ENCODE peak calls at places on chromosome 12, in four cellular contexts. One of them, this sample, is unnamed.

GRCh38 chr12:53613821-53614220 is 12.4 kb downstream of the ATF7 start:
- DNase-seq in H9: no peak
- DNase-seq in H1: no peak
- DNase-seq in IMR-90: peak
- DNase-seq in this sample: no peak

GRCh38 chr12:120654656-120655055 is 14.2 kb downstream of the CABP1 start:
- DNase-seq in H1: no peak
- DNase-seq in H9: no peak
- DNase-seq in IMR-90: no peak
- DNase-seq in this sample: no peak

GRCh38 chr12:92290881-92291280 is 145.2 kb upstream of the BTG1 start:
- DNase-seq in H1: no peak
- DNase-seq in H9: no peak
- DNase-seq in IMR-90: peak
- DNase-seq in this sample: no peak

GRCh38 chr12:77324763-77325468 is 259.5 kb upstream of the E2F7 start:
- DNase-seq in H1: peak
- DNase-seq in H9: peak
- DNase-seq in IMR-90: peak
- DNase-seq in this sample: peak

GRCh38 chr12:91215940-91216454 is 33.4 kb upstream of the DCN start:
- DNase-seq in H1: no peak
- DNase-seq in H9: no peak
- DNase-seq in IMR-90: peak
- DNase-seq in this sample: no peak

GRCh38 chr12:66329941-66330340 is 27.6 kb downstream of the HELB start:
- DNase-seq in H9: no peak
- DNase-seq in IMR-90: peak
- DNase-seq in H1: no peak
- DNase-seq in this sample: no peak

GRCh38 chr12:52175411-52176350 is 16.1 kb downstream of the KRT80 start:
- DNase-seq in IMR-90: no peak
- DNase-seq in H1: no peak
- DNase-seq in H9: peak
- DNase-seq in this sample: no peak

GRCh38 chr12:121947966-121948365 is 29.6 kb downstream of the CFAP251 start:
- DNase-seq in H1: no peak
- DNase-seq in H9: no peak
- DNase-seq in IMR-90: peak
- DNase-seq in this sample: no peak

GRCh38 chr12:82942521-82942920 is 255.8 kb downstream of the TMTC2 start:
- DNase-seq in H1: no peak
- DNase-seq in H9: no peak
- DNase-seq in IMR-90: no peak
- DNase-seq in this sample: no peak

GRCh38 chr12:57893460-57894353 is 47.2 kb upstream of the CTDSP2 start:
- DNase-seq in H1: no peak
- DNase-seq in IMR-90: peak
- DNase-seq in H9: peak
- DNase-seq in this sample: peak

GRCh38 chr12:70043490-70044138 is 199.6 kb upstream of the CNOT2 start:
- DNase-seq in H1: no peak
- DNase-seq in H9: no peak
- DNase-seq in IMR-90: no peak
- DNase-seq in this sample: no peak

GRCh38 chr12:944201-944600 is 5.3 kb downstream of the RAD52 start:
- DNase-seq in IMR-90: no peak
- DNase-seq in H1: no peak
- DNase-seq in H9: no peak
- DNase-seq in this sample: no peak

GRCh38 chr12:80811957-80812708 is 95.4 kb downstream of the MYF5 start:
- DNase-seq in H1: no peak
- DNase-seq in IMR-90: no peak
- DNase-seq in H9: no peak
- DNase-seq in this sample: no peak

DNA sequence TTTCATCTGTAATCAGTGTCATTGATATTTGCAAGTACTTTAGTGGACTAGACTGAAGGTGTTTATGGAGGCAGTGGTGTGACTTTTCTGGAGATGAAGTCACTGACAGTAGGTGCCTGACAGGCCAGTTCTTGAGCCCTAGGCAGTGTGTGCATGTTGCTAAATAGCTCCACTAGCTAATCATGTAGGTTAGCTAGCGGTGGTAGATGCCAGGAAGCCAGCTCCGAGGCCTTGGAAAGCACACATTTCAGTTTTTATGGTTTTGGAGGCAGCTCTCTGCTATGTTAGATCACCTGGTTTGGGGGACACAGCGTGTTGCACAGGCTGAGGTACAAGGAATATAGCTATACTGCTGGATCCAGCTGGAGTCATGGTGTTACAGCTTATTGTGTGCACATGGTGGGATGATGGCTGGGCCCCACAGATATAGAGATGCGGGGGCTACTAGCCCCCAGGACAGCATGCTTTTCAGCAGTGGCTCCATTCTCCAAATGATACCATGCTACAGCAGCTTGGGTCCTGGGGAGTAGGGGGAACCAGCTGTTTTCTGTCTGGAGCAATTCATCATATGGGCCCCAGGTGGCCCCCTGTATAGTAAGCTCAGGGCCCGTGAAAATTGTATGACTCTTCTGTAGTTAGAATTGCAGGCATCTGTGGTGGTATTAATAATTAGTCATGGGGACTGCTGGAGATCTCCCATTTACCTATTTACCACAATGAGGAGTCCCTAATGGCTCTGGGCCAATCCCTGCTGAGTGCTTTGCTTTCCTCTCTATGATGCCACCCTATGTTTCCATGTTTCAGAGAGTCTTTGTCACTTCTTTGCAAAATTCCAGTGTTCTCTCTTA is 367.2 kb upstream of the LMO3 start:
- DNase-seq in H1: no peak
- DNase-seq in H9: no peak
- DNase-seq in IMR-90: no peak
- DNase-seq in this sample: no peak
- H3K56ac ChIP-seq in H1: no peak
- H3K56ac ChIP-seq in H9: no peak
- H3K56ac ChIP-seq in IMR-90: no peak
- H3K56ac ChIP-seq in this sample: no peak

DNA sequence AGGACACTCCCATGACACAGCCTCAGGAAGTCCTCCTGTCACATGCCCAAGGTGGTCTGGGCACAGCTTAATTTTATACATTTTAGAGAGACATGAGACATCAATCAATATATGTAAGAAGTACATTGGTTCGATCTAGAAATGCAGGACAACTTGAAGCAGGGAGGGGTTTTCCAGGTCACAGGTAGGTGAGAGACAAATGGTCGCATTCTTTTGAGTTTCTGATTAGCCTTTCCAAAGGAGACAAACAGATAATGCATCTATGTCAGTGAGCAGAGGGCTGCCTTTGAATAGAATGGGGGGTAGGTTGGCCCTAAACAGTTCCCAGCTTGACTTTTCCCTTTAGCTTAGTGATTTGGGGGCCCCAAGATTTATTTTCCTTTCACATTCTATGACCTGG is 2.5 kb downstream of the HSPB8 start:
- DNase-seq in IMR-90: no peak
- DNase-seq in H1: no peak
- DNase-seq in H9: no peak
- DNase-seq in this sample: peak
- H3K56ac ChIP-seq in IMR-90: no peak
- H3K56ac ChIP-seq in H1: no peak
- H3K56ac ChIP-seq in H9: no peak
- H3K56ac ChIP-seq in this sample: peak

GRCh38 chr12:128786741-128787391 is 36.9 kb downstream of the SLC15A4 start:
- DNase-seq in H1: no peak
- DNase-seq in IMR-90: no peak
- DNase-seq in H9: no peak
- DNase-seq in this sample: no peak
- H3K56ac ChIP-seq in H1: no peak
- H3K56ac ChIP-seq in IMR-90: no peak
- H3K56ac ChIP-seq in H9: no peak
- H3K56ac ChIP-seq in this sample: no peak

GRCh38 chr12:116564080-116564479 is 4.9 kb downstream of the MAP1LC3B2 start:
- DNase-seq in H1: no peak
- DNase-seq in H9: no peak
- DNase-seq in IMR-90: no peak
- DNase-seq in this sample: no peak

GRCh38 chr12:116562090-116562489 is 2.9 kb downstream of the MAP1LC3B2 start:
- DNase-seq in H9: no peak
- DNase-seq in H1: no peak
- DNase-seq in IMR-90: no peak
- DNase-seq in this sample: no peak

GRCh38 chr12:116561181-116561821 is 2.1 kb downstream of the MAP1LC3B2 start:
- DNase-seq in IMR-90: no peak
- DNase-seq in H1: no peak
- DNase-seq in H9: no peak
- DNase-seq in this sample: no peak

GRCh38 chr12:116565963-116566362 is 6.8 kb downstream of the MAP1LC3B2 start:
- DNase-seq in H1: no peak
- DNase-seq in H9: no peak
- DNase-seq in IMR-90: no peak
- DNase-seq in this sample: no peak

DNA sequence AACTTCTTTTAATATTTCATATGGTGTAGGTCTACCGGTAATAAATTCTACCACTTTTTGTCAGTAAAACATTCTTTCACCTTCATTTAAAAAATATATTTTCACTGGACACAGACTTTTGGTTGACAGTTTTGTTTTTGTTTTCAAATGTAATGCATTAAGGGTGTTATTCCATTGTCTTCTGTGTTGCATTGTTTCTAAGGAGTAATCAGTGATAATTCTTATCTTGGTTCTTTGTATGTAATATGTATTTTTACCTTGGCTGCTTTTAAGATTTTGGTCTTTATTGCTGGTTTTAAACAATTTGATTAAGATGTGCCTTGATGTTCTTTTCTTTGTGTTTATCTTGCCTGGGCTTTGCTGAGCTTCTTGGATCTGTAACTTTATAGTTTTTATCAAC is 4.1 kb downstream of the MAP1LC3B2 start:
- DNase-seq in H1: no peak
- DNase-seq in H9: no peak
- DNase-seq in IMR-90: no peak
- DNase-seq in this sample: no peak
- H3K56ac ChIP-seq in H1: no peak
- H3K56ac ChIP-seq in H9: no peak
- H3K56ac ChIP-seq in IMR-90: no peak
- H3K56ac ChIP-seq in this sample: no peak

GRCh38 chr12:125162489-125163028 is 97.3 kb downstream of the AACS start:
- DNase-seq in IMR-90: no peak
- DNase-seq in H1: no peak
- DNase-seq in H9: no peak
- DNase-seq in this sample: no peak
- H3K56ac ChIP-seq in IMR-90: no peak
- H3K56ac ChIP-seq in H1: no peak
- H3K56ac ChIP-seq in H9: no peak
- H3K56ac ChIP-seq in this sample: no peak

GRCh38 chr12:103821773-103822172 is 19.3 kb downstream of the NT5DC3 start:
- DNase-seq in H1: no peak
- DNase-seq in H9: no peak
- DNase-seq in IMR-90: peak
- DNase-seq in this sample: no peak

GRCh38 chr12:103816663-103817062 is 24.4 kb downstream of the NT5DC3 start:
- DNase-seq in IMR-90: no peak
- DNase-seq in H9: no peak
- DNase-seq in H1: no peak
- DNase-seq in this sample: no peak

GRCh38 chr12:103817791-103818190 is 23.2 kb downstream of the NT5DC3 start:
- DNase-seq in H1: no peak
- DNase-seq in IMR-90: no peak
- DNase-seq in H9: no peak
- DNase-seq in this sample: peak

GRCh38 chr12:103820881-103821489 is 20.0 kb downstream of the NT5DC3 start:
- DNase-seq in H9: no peak
- DNase-seq in H1: no peak
- DNase-seq in IMR-90: no peak
- DNase-seq in this sample: no peak

GRCh38 chr12:103819892-103820291 is 21.1 kb downstream of the NT5DC3 start:
- DNase-seq in H1: no peak
- DNase-seq in H9: no peak
- DNase-seq in IMR-90: no peak
- DNase-seq in this sample: no peak
- H3K56ac ChIP-seq in H1: no peak
- H3K56ac ChIP-seq in H9: no peak
- H3K56ac ChIP-seq in IMR-90: no peak
- H3K56ac ChIP-seq in this sample: no peak